ENCODE peak calls at places on chromosomes 12 and 14, in seven cellular contexts. One of them, this sample, is unnamed. For H3K36me3, the result is how much of the 10 kb centered on the place peaks cover.

GRCh38 chr12:106481246-106481645 is 101.6 kb upstream of the RFX4 start:
- DNase-seq in colonic mucosa: no peak
- DNase-seq in H1: no peak
- DNase-seq in spleen: no peak
- DNase-seq in heart right ventricle: no peak
- DNase-seq in pancreas: no peak
- DNase-seq in SK-N-SH: no peak
- DNase-seq in this sample: no peak

GRCh38 chr12:63069860-63070617 is 81.0 kb downstream of the AVPR1A start:
- DNase-seq in H1: no peak
- DNase-seq in spleen: no peak
- DNase-seq in SK-N-SH: no peak
- DNase-seq in heart right ventricle: no peak
- DNase-seq in colonic mucosa: no peak
- DNase-seq in pancreas: no peak
- DNase-seq in this sample: no peak

GRCh38 chr12:79164890-79165289 is 300.3 kb downstream of the SYT1 start:
- DNase-seq in SK-N-SH: no peak
- DNase-seq in H1: no peak
- DNase-seq in colonic mucosa: no peak
- DNase-seq in spleen: no peak
- DNase-seq in pancreas: no peak
- DNase-seq in heart right ventricle: no peak
- DNase-seq in this sample: no peak

GRCh38 chr14:81009339-81009738 is 53.9 kb downstream of the TSHR start:
- DNase-seq in pancreas: no peak
- DNase-seq in colonic mucosa: no peak
- DNase-seq in H1: no peak
- DNase-seq in spleen: no peak
- DNase-seq in SK-N-SH: no peak
- DNase-seq in heart right ventricle: no peak
- DNase-seq in this sample: no peak

GRCh38 chr12:93686572-93687365 is 9.6 kb downstream of the CRADD start:
- DNase-seq in spleen: no peak
- DNase-seq in pancreas: no peak
- DNase-seq in H1: no peak
- DNase-seq in colonic mucosa: no peak
- DNase-seq in SK-N-SH: no peak
- DNase-seq in heart right ventricle: no peak
- DNase-seq in this sample: no peak

GRCh38 chr14:31568671-31569070 is 7.5 kb downstream of the NUBPL start:
- DNase-seq in heart right ventricle: no peak
- DNase-seq in pancreas: no peak
- DNase-seq in colonic mucosa: no peak
- DNase-seq in spleen: no peak
- DNase-seq in SK-N-SH: no peak
- DNase-seq in H1: no peak
- DNase-seq in this sample: no peak

GRCh38 chr12:116397148-116397547 is 119.7 kb upstream of the MED13L start:
- DNase-seq in SK-N-SH: no peak
- DNase-seq in heart right ventricle: no peak
- DNase-seq in colonic mucosa: no peak
- DNase-seq in spleen: no peak
- DNase-seq in pancreas: no peak
- DNase-seq in H1: no peak
- DNase-seq in this sample: no peak

GRCh38 chr12:56629459-56630179 is 507 bp downstream of the BAZ2A start:
- DNase-seq in heart right ventricle: peak
- DNase-seq in colonic mucosa: peak
- DNase-seq in SK-N-SH: peak
- DNase-seq in pancreas: no peak
- DNase-seq in H1: no peak
- DNase-seq in spleen: no peak
- DNase-seq in this sample: peak

GRCh38 chr14:96693986-96694385 is 103.2 kb upstream of the VRK1 start:
- DNase-seq in spleen: no peak
- DNase-seq in H1: no peak
- DNase-seq in pancreas: no peak
- DNase-seq in colonic mucosa: no peak
- DNase-seq in SK-N-SH: no peak
- DNase-seq in heart right ventricle: no peak
- DNase-seq in this sample: no peak

GRCh38 chr12:77995436-77996167 is 164.9 kb downstream of the NAV3 start:
- DNase-seq in pancreas: no peak
- DNase-seq in spleen: no peak
- DNase-seq in heart right ventricle: no peak
- DNase-seq in H1: no peak
- DNase-seq in SK-N-SH: no peak
- DNase-seq in colonic mucosa: no peak
- DNase-seq in this sample: no peak

DNA sequence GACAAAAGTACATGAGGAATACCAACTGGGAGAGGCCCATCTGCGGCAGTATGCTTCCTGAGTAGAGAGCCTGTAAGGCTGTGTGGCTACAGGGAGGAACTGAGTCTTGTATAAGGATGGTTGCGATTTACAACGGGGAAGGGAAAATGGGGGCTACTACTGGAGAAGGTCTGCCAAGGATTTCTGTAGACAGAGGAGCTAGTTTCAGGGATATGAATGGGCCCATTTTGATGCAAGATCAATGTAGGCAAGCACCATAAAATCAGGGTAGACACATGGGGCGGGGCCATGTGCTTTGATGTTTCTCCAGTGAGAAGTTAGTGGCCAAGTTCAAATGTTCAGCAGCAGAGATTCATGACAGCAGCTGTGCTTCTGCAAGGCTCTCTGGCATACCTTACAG is 149.4 kb downstream of the GPR65 start:
- DNase-seq in pancreas: no peak
- DNase-seq in colonic mucosa: no peak
- DNase-seq in spleen: no peak
- DNase-seq in H1: no peak
- DNase-seq in SK-N-SH: no peak
- DNase-seq in heart right ventricle: no peak
- DNase-seq in this sample: no peak
- TF ChIP-seq CTCF in pancreas: no peak
- TF ChIP-seq CTCF in colonic mucosa: no peak
- TF ChIP-seq CTCF in spleen: no peak
- TF ChIP-seq CTCF in H1: no peak
- TF ChIP-seq CTCF in SK-N-SH: no peak
- TF ChIP-seq CTCF in heart right ventricle: no peak
- TF ChIP-seq CTCF in this sample: no peak

GRCh38 chr14:68876976-68877375 is 84.1 kb upstream of the ZFP36L1 start:
- DNase-seq in colonic mucosa: no peak
- DNase-seq in H1: no peak
- DNase-seq in pancreas: no peak
- DNase-seq in heart right ventricle: no peak
- DNase-seq in SK-N-SH: no peak
- DNase-seq in spleen: no peak
- DNase-seq in this sample: no peak

GRCh38 chr14:68877993-68878575 is 85.2 kb upstream of the ZFP36L1 start:
- DNase-seq in SK-N-SH: no peak
- DNase-seq in heart right ventricle: no peak
- DNase-seq in pancreas: no peak
- DNase-seq in spleen: no peak
- DNase-seq in H1: no peak
- DNase-seq in colonic mucosa: no peak
- DNase-seq in this sample: no peak

GRCh38 chr14:68874746-68875155 is 81.9 kb upstream of the ZFP36L1 start:
- DNase-seq in pancreas: no peak
- DNase-seq in H1: no peak
- DNase-seq in spleen: no peak
- DNase-seq in colonic mucosa: no peak
- DNase-seq in SK-N-SH: no peak
- DNase-seq in heart right ventricle: no peak
- DNase-seq in this sample: no peak

GRCh38 chr14:68871392-68871791 is 78.5 kb upstream of the ZFP36L1 start:
- DNase-seq in SK-N-SH: no peak
- DNase-seq in pancreas: no peak
- DNase-seq in heart right ventricle: no peak
- DNase-seq in colonic mucosa: no peak
- DNase-seq in H1: no peak
- DNase-seq in spleen: no peak
- DNase-seq in this sample: no peak

DNA sequence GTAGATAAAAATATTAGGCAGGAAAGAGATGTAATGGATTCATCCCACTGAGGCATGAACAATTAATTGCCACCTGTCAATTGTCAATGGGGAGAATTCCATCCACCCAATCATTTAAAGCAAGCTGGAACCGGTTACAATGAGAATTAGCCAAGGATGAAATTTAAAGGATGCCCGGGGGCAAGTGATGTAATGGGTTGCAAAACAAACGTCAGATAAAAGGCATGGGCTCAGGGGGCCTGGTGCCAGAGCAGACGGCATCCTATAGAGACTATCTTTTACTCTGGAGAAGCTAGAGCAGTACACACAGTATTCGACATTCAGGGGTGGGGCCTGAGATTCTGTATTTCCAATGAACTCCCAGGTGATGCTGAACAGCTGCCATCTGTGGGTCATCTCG is 80.5 kb upstream of the ZFP36L1 start:
- DNase-seq in H1: no peak
- DNase-seq in heart right ventricle: no peak
- DNase-seq in SK-N-SH: peak
- DNase-seq in pancreas: no peak
- DNase-seq in colonic mucosa: no peak
- DNase-seq in spleen: no peak
- DNase-seq in this sample: no peak
- H3K36me3 ChIP-seq in H1: under half
- H3K36me3 ChIP-seq in heart right ventricle: half or more
- H3K36me3 ChIP-seq in SK-N-SH: half or more
- H3K36me3 ChIP-seq in pancreas: under half
- H3K36me3 ChIP-seq in colonic mucosa: under half
- H3K36me3 ChIP-seq in spleen: half or more
- H3K36me3 ChIP-seq in this sample: half or more

GRCh38 chr14:21241218-21241819 is 27.9 kb downstream of the HNRNPC start:
- DNase-seq in SK-N-SH: no peak
- DNase-seq in pancreas: no peak
- DNase-seq in colonic mucosa: no peak
- DNase-seq in heart right ventricle: no peak
- DNase-seq in H1: no peak
- DNase-seq in spleen: no peak
- DNase-seq in this sample: no peak
- TF ChIP-seq CTCF in SK-N-SH: peak
- TF ChIP-seq CTCF in pancreas: no peak
- TF ChIP-seq CTCF in colonic mucosa: peak
- TF ChIP-seq CTCF in heart right ventricle: peak
- TF ChIP-seq CTCF in H1: no peak
- TF ChIP-seq CTCF in spleen: no peak
- TF ChIP-seq CTCF in this sample: peak

GRCh38 chr12:109589240-109589590 is 15.6 kb downstream of the MVK start:
- DNase-seq in spleen: no peak
- DNase-seq in pancreas: no peak
- DNase-seq in SK-N-SH: no peak
- DNase-seq in colonic mucosa: no peak
- DNase-seq in heart right ventricle: no peak
- DNase-seq in H1: no peak
- DNase-seq in this sample: no peak
- H3K36me3 ChIP-seq in spleen: under half
- H3K36me3 ChIP-seq in pancreas: under half
- H3K36me3 ChIP-seq in SK-N-SH: under half
- H3K36me3 ChIP-seq in colonic mucosa: under half
- H3K36me3 ChIP-seq in heart right ventricle: half or more
- H3K36me3 ChIP-seq in H1: under half
- H3K36me3 ChIP-seq in this sample: under half

DNA sequence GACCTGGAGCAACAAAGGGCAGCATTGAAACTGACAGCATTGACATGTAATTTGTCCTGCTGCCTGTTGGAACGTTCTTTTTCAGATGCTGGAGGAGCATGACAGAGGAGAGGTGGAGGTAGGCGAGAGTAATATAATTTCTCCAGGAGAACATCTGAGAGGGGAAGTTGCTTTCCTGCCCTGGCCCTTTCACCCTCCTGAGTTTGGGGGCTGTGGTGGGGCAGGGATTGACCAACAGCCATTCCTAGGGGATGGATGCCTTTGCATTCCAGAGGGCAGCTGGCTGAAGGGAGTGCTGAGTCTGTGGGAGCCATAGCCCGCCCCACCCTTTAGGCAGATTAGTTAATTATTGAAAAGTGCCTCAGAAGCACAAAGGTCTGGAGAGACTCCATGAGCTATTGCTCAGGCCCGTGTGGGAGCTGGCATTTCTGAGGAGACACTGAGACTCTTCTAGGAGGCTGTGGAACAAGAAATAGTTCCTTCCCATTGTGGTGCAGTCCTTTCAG is 73.5 kb downstream of the ARF6 start:
- DNase-seq in H1: no peak
- DNase-seq in pancreas: peak
- DNase-seq in heart right ventricle: no peak
- DNase-seq in colonic mucosa: peak
- DNase-seq in spleen: no peak
- DNase-seq in SK-N-SH: no peak
- DNase-seq in this sample: peak
- TF ChIP-seq CTCF in H1: no peak
- TF ChIP-seq CTCF in pancreas: no peak
- TF ChIP-seq CTCF in heart right ventricle: no peak
- TF ChIP-seq CTCF in colonic mucosa: no peak
- TF ChIP-seq CTCF in spleen: no peak
- TF ChIP-seq CTCF in SK-N-SH: no peak
- TF ChIP-seq CTCF in this sample: no peak